ENCODE peak calls at places on chromosomes 4 and X, in six cellular contexts. W, Q, I, L, A and C are unnamed samples.
A peak's percentile ranks its signal among the peaks of the same experiment; 100 is the strongest.

GRCh38 chrX:17741123-17741511 is 3.8 kb downstream of the SCML1 start:
- DNase-seq in Q (no peak), I (no peak), L (no peak), A (no peak), W (no peak), C (no peak)

GRCh38 chrX:45309096-45309495 is 108.4 kb upstream of the DIPK2B start:
- DNase-seq in A (no peak), W (no peak), I (no peak), Q (no peak), L (no peak), C (no peak)

GRCh38 chrX:110241816-110242215 is 76.1 kb downstream of the AMMECR1 start:
- DNase-seq in W (no peak), I (peak; percentile 22), A (no peak), L (no peak), Q (no peak), C (no peak)

GRCh38 chr4:2101346-2102044 is 42.4 kb downstream of the NAT8L start:
- DNase-seq in A (peak; percentile 48), L (no peak), Q (no peak), W (peak; percentile 6), I (no peak), C (no peak)

GRCh38 chr4:121373841-121374240 is 7.0 kb downstream of the QRFPR start:
- DNase-seq in I (no peak), L (no peak), W (no peak), A (no peak), Q (no peak), C (no peak)

GRCh38 chrX:70171636-70172035 is 5.6 kb upstream of the DGAT2L6 start:
- DNase-seq in L (no peak), A (no peak), W (no peak), I (no peak), Q (no peak), C (no peak)

GRCh38 chr4:118711047-118711446 is 25.9 kb downstream of the METTL14 start:
- DNase-seq in A (no peak), I (no peak), Q (no peak), W (no peak), L (no peak), C (no peak)

GRCh38 chr4:137905930-137906329 is 336.2 kb downstream of the SLC7A11 start:
- DNase-seq in A (no peak), W (no peak), L (no peak), I (no peak), Q (no peak), C (no peak)

GRCh38 chrX:131752493-131753198 is 208.8 kb downstream of the OR13H1 start:
- DNase-seq in I (peak; percentile 90), A (no peak), L (peak; percentile 67), W (no peak), Q (no peak), C (no peak)

GRCh38 chr4:181968371-181968770 is 274.8 kb upstream of the TENM3 start:
- DNase-seq in I (no peak), W (peak; percentile 24), Q (no peak), A (no peak), L (no peak), C (no peak)

GRCh38 chr4:172061204-172061603 is 248.0 kb downstream of the GALNTL6 start:
- DNase-seq in I (no peak), L (no peak), Q (no peak), A (no peak), W (no peak), C (no peak)